ENCODE peak calls at places on chromosomes 5 and 9, in seven cellular contexts. One of them, this sample, is unnamed. For H3K4me1, the result is how much of the 10 kb centered on the place peaks cover.

GRCh38 chr5:174737335-174737734 is 13.0 kb downstream of the MSX2 start:
- DNase-seq in esophagus squamous epithelium: no peak
- DNase-seq in CD8-positive, alpha-beta T cell: no peak
- DNase-seq in SJSA1: no peak
- DNase-seq in IMR-90: peak
- DNase-seq in heart left ventricle: no peak
- DNase-seq in naive thymus-derived CD4-positive, alpha-beta T cell: no peak
- DNase-seq in this sample: no peak

GRCh38 chr5:76990899-76991475 is 38.1 kb downstream of the CRHBP start:
- DNase-seq in naive thymus-derived CD4-positive, alpha-beta T cell: no peak
- DNase-seq in esophagus squamous epithelium: no peak
- DNase-seq in CD8-positive, alpha-beta T cell: no peak
- DNase-seq in IMR-90: no peak
- DNase-seq in SJSA1: no peak
- DNase-seq in heart left ventricle: no peak
- DNase-seq in this sample: no peak

GRCh38 chr5:159825551-159826051 is 90.7 kb upstream of the ADRA1B start:
- DNase-seq in IMR-90: no peak
- DNase-seq in CD8-positive, alpha-beta T cell: no peak
- DNase-seq in esophagus squamous epithelium: no peak
- DNase-seq in naive thymus-derived CD4-positive, alpha-beta T cell: no peak
- DNase-seq in heart left ventricle: no peak
- DNase-seq in SJSA1: no peak
- DNase-seq in this sample: no peak

GRCh38 chr9:17783227-17783626 is 204.4 kb downstream of the SH3GL2 start:
- DNase-seq in heart left ventricle: no peak
- DNase-seq in SJSA1: no peak
- DNase-seq in CD8-positive, alpha-beta T cell: no peak
- DNase-seq in IMR-90: no peak
- DNase-seq in esophagus squamous epithelium: no peak
- DNase-seq in naive thymus-derived CD4-positive, alpha-beta T cell: no peak
- DNase-seq in this sample: no peak

GRCh38 chr5:57445715-57446037 is 36.9 kb downstream of the ACTBL2 start:
- DNase-seq in SJSA1: no peak
- DNase-seq in CD8-positive, alpha-beta T cell: no peak
- DNase-seq in heart left ventricle: no peak
- DNase-seq in IMR-90: peak
- DNase-seq in esophagus squamous epithelium: no peak
- DNase-seq in naive thymus-derived CD4-positive, alpha-beta T cell: no peak
- DNase-seq in this sample: no peak

GRCh38 chr5:160545832-160546231 is 124.2 kb downstream of the PTTG1 start:
- DNase-seq in heart left ventricle: no peak
- DNase-seq in CD8-positive, alpha-beta T cell: no peak
- DNase-seq in SJSA1: no peak
- DNase-seq in IMR-90: no peak
- DNase-seq in esophagus squamous epithelium: no peak
- DNase-seq in naive thymus-derived CD4-positive, alpha-beta T cell: no peak
- DNase-seq in this sample: no peak

GRCh38 chr9:136028760-136029470 is 66.2 kb downstream of the NACC2 start:
- DNase-seq in IMR-90: no peak
- DNase-seq in esophagus squamous epithelium: no peak
- DNase-seq in heart left ventricle: no peak
- DNase-seq in CD8-positive, alpha-beta T cell: no peak
- DNase-seq in naive thymus-derived CD4-positive, alpha-beta T cell: no peak
- DNase-seq in SJSA1: no peak
- DNase-seq in this sample: peak

GRCh38 chr5:57896596-57896995 is 414.0 kb upstream of the ACTBL2 start:
- DNase-seq in CD8-positive, alpha-beta T cell: no peak
- DNase-seq in SJSA1: no peak
- DNase-seq in naive thymus-derived CD4-positive, alpha-beta T cell: no peak
- DNase-seq in esophagus squamous epithelium: no peak
- DNase-seq in heart left ventricle: no peak
- DNase-seq in IMR-90: peak
- DNase-seq in this sample: no peak

GRCh38 chr5:180166168-180166567 is 42.8 kb downstream of the RASGEF1C start:
- DNase-seq in CD8-positive, alpha-beta T cell: no peak
- DNase-seq in heart left ventricle: no peak
- DNase-seq in IMR-90: no peak
- DNase-seq in esophagus squamous epithelium: no peak
- DNase-seq in naive thymus-derived CD4-positive, alpha-beta T cell: no peak
- DNase-seq in SJSA1: no peak
- DNase-seq in this sample: no peak

GRCh38 chr5:53490747-53491146 is 10.3 kb downstream of the FST start:
- DNase-seq in CD8-positive, alpha-beta T cell: no peak
- DNase-seq in esophagus squamous epithelium: no peak
- DNase-seq in SJSA1: peak
- DNase-seq in IMR-90: peak
- DNase-seq in heart left ventricle: no peak
- DNase-seq in naive thymus-derived CD4-positive, alpha-beta T cell: no peak
- DNase-seq in this sample: no peak

GRCh38 chr9:87803166-87803565 is 77.2 kb downstream of the CTSL start:
- DNase-seq in naive thymus-derived CD4-positive, alpha-beta T cell: no peak
- DNase-seq in heart left ventricle: no peak
- DNase-seq in CD8-positive, alpha-beta T cell: no peak
- DNase-seq in esophagus squamous epithelium: no peak
- DNase-seq in SJSA1: no peak
- DNase-seq in IMR-90: no peak
- DNase-seq in this sample: no peak

GRCh38 chr9:123620258-123620657 is 264.3 kb downstream of the CRB2 start:
- DNase-seq in SJSA1: no peak
- DNase-seq in CD8-positive, alpha-beta T cell: no peak
- DNase-seq in esophagus squamous epithelium: no peak
- DNase-seq in heart left ventricle: no peak
- DNase-seq in IMR-90: peak
- DNase-seq in naive thymus-derived CD4-positive, alpha-beta T cell: no peak
- DNase-seq in this sample: no peak

GRCh38 chr9:134725605-134725940 is 84.0 kb downstream of the COL5A1 start:
- DNase-seq in CD8-positive, alpha-beta T cell: no peak
- DNase-seq in SJSA1: peak
- DNase-seq in naive thymus-derived CD4-positive, alpha-beta T cell: no peak
- DNase-seq in heart left ventricle: no peak
- DNase-seq in esophagus squamous epithelium: no peak
- DNase-seq in IMR-90: peak
- DNase-seq in this sample: no peak

GRCh38 chr5:119420173-119420572 is 32.1 kb upstream of the HSD17B4 start:
- DNase-seq in SJSA1: no peak
- DNase-seq in esophagus squamous epithelium: no peak
- DNase-seq in IMR-90: no peak
- DNase-seq in CD8-positive, alpha-beta T cell: no peak
- DNase-seq in naive thymus-derived CD4-positive, alpha-beta T cell: no peak
- DNase-seq in heart left ventricle: no peak
- DNase-seq in this sample: peak

GRCh38 chr5:45205403-45205961 is 396.7 kb downstream of the MRPS30 start:
- DNase-seq in naive thymus-derived CD4-positive, alpha-beta T cell: no peak
- DNase-seq in CD8-positive, alpha-beta T cell: no peak
- DNase-seq in heart left ventricle: no peak
- DNase-seq in IMR-90: no peak
- DNase-seq in esophagus squamous epithelium: no peak
- DNase-seq in SJSA1: no peak
- DNase-seq in this sample: no peak

GRCh38 chr9:122145462-122145861 is 14.1 kb downstream of the NDUFA8 start:
- DNase-seq in naive thymus-derived CD4-positive, alpha-beta T cell: no peak
- DNase-seq in esophagus squamous epithelium: no peak
- DNase-seq in CD8-positive, alpha-beta T cell: no peak
- DNase-seq in IMR-90: no peak
- DNase-seq in SJSA1: no peak
- DNase-seq in heart left ventricle: no peak
- DNase-seq in this sample: no peak

GRCh38 chr9:116646661-116647514 is 40.2 kb upstream of the TRIM32 start:
- DNase-seq in CD8-positive, alpha-beta T cell: no peak
- DNase-seq in naive thymus-derived CD4-positive, alpha-beta T cell: no peak
- DNase-seq in heart left ventricle: no peak
- DNase-seq in esophagus squamous epithelium: no peak
- DNase-seq in SJSA1: peak
- DNase-seq in IMR-90: peak
- DNase-seq in this sample: no peak

GRCh38 chr5:175202461-175203065 is 241.4 kb downstream of the DRD1 start:
- DNase-seq in CD8-positive, alpha-beta T cell: no peak
- DNase-seq in heart left ventricle: no peak
- DNase-seq in IMR-90: peak
- DNase-seq in naive thymus-derived CD4-positive, alpha-beta T cell: no peak
- DNase-seq in esophagus squamous epithelium: no peak
- DNase-seq in SJSA1: peak
- DNase-seq in this sample: no peak

GRCh38 chr5:141529002-141529401 is 40.1 kb downstream of the PCDHGC5 start:
- DNase-seq in IMR-90: peak
- DNase-seq in SJSA1: no peak
- DNase-seq in esophagus squamous epithelium: no peak
- DNase-seq in heart left ventricle: no peak
- DNase-seq in CD8-positive, alpha-beta T cell: no peak
- DNase-seq in naive thymus-derived CD4-positive, alpha-beta T cell: no peak
- DNase-seq in this sample: no peak

DNA sequence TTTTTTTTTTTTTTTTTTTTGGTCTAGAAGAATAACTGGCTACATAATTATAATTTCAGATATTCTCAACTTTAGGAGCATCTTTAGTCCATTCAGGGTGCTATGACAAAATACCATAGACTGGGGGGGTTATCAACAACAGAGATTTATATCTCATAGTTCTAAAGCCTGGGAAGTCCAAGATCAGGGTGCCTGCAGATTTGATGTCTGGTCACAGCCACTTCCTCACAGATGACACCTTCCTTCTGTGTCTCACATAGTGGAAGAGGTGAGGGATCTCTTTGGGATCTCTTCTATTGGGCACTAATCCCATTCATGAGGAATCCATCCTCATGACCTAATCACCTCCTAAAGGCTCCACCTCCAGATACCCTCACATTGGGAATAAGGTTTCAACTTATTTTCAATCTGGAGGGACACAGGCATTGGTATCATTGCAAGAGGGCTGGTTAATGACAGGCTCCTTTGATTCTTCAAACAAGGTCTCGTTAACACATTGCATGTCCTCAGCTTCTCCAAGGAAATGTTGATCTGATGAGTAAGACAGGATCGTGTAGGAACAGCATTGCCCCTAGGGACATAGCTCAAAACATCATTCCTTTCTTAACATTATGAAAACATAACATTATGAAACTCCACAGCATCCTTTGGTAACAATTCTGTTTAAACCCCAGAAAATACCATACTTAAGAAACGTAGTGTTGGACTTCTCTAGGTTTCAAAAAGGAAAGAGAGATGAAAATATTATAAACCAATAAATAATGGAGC is 372.4 kb downstream of the SEMA5A start:
- DNase-seq in esophagus squamous epithelium: no peak
- DNase-seq in CD8-positive, alpha-beta T cell: no peak
- DNase-seq in SJSA1: no peak
- DNase-seq in IMR-90: peak
- DNase-seq in naive thymus-derived CD4-positive, alpha-beta T cell: no peak
- DNase-seq in heart left ventricle: no peak
- DNase-seq in this sample: no peak
- H3K4me3 ChIP-seq in esophagus squamous epithelium: no peak
- H3K4me3 ChIP-seq in CD8-positive, alpha-beta T cell: no peak
- H3K4me3 ChIP-seq in SJSA1: no peak
- H3K4me3 ChIP-seq in IMR-90: no peak
- H3K4me3 ChIP-seq in naive thymus-derived CD4-positive, alpha-beta T cell: no peak
- H3K4me3 ChIP-seq in heart left ventricle: no peak
- H3K4me3 ChIP-seq in this sample: no peak

GRCh38 chr9:77811832-77812231 is 163.7 kb upstream of the GNA14 start:
- DNase-seq in CD8-positive, alpha-beta T cell: no peak
- DNase-seq in naive thymus-derived CD4-positive, alpha-beta T cell: no peak
- DNase-seq in esophagus squamous epithelium: no peak
- DNase-seq in heart left ventricle: no peak
- DNase-seq in IMR-90: no peak
- DNase-seq in SJSA1: no peak
- DNase-seq in this sample: no peak
- H3K4me1 ChIP-seq in CD8-positive, alpha-beta T cell: under half
- H3K4me1 ChIP-seq in naive thymus-derived CD4-positive, alpha-beta T cell: under half
- H3K4me1 ChIP-seq in esophagus squamous epithelium: under half
- H3K4me1 ChIP-seq in heart left ventricle: under half
- H3K4me1 ChIP-seq in IMR-90: under half
- H3K4me1 ChIP-seq in SJSA1: under half
- H3K4me1 ChIP-seq in this sample: under half

DNA sequence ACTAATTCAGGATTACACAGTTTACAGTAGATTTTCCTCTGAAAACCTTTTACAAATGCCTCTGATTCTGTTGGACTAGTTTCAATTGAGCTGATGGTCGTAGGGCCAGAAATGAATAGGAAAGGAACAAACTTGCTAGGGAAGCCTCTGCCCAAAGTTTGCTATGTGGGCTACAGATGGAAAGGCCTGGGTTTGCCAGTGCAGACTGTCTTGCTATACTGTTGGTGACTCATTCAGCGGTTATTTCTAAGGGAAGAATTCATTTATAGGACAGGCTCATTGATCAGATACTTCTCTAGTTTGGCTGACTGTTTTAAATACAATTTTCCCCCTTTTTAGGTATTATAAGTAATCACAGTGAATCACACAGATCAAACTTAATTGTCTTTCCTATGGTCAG is 6.9 kb upstream of the ASPN start:
- DNase-seq in SJSA1: no peak
- DNase-seq in heart left ventricle: no peak
- DNase-seq in naive thymus-derived CD4-positive, alpha-beta T cell: no peak
- DNase-seq in esophagus squamous epithelium: no peak
- DNase-seq in IMR-90: peak
- DNase-seq in CD8-positive, alpha-beta T cell: no peak
- DNase-seq in this sample: no peak
- H3K4me3 ChIP-seq in SJSA1: no peak
- H3K4me3 ChIP-seq in heart left ventricle: no peak
- H3K4me3 ChIP-seq in naive thymus-derived CD4-positive, alpha-beta T cell: no peak
- H3K4me3 ChIP-seq in esophagus squamous epithelium: no peak
- H3K4me3 ChIP-seq in IMR-90: no peak
- H3K4me3 ChIP-seq in CD8-positive, alpha-beta T cell: no peak
- H3K4me3 ChIP-seq in this sample: no peak

GRCh38 chr9:106421772-106422171 is 441.2 kb upstream of the ZNF462 start:
- DNase-seq in CD8-positive, alpha-beta T cell: no peak
- DNase-seq in esophagus squamous epithelium: no peak
- DNase-seq in SJSA1: peak
- DNase-seq in heart left ventricle: no peak
- DNase-seq in naive thymus-derived CD4-positive, alpha-beta T cell: no peak
- DNase-seq in IMR-90: no peak
- DNase-seq in this sample: no peak

GRCh38 chr9:106417685-106418084 is 445.3 kb upstream of the ZNF462 start:
- DNase-seq in esophagus squamous epithelium: no peak
- DNase-seq in SJSA1: no peak
- DNase-seq in IMR-90: no peak
- DNase-seq in heart left ventricle: no peak
- DNase-seq in CD8-positive, alpha-beta T cell: no peak
- DNase-seq in naive thymus-derived CD4-positive, alpha-beta T cell: no peak
- DNase-seq in this sample: no peak

GRCh38 chr9:106419737-106420136 is 443.2 kb upstream of the ZNF462 start:
- DNase-seq in naive thymus-derived CD4-positive, alpha-beta T cell: no peak
- DNase-seq in IMR-90: no peak
- DNase-seq in CD8-positive, alpha-beta T cell: no peak
- DNase-seq in esophagus squamous epithelium: no peak
- DNase-seq in SJSA1: peak
- DNase-seq in heart left ventricle: no peak
- DNase-seq in this sample: no peak

GRCh38 chr9:106423575-106423974 is 439.4 kb upstream of the ZNF462 start:
- DNase-seq in SJSA1: no peak
- DNase-seq in CD8-positive, alpha-beta T cell: no peak
- DNase-seq in IMR-90: no peak
- DNase-seq in heart left ventricle: no peak
- DNase-seq in naive thymus-derived CD4-positive, alpha-beta T cell: no peak
- DNase-seq in esophagus squamous epithelium: no peak
- DNase-seq in this sample: no peak

DNA sequence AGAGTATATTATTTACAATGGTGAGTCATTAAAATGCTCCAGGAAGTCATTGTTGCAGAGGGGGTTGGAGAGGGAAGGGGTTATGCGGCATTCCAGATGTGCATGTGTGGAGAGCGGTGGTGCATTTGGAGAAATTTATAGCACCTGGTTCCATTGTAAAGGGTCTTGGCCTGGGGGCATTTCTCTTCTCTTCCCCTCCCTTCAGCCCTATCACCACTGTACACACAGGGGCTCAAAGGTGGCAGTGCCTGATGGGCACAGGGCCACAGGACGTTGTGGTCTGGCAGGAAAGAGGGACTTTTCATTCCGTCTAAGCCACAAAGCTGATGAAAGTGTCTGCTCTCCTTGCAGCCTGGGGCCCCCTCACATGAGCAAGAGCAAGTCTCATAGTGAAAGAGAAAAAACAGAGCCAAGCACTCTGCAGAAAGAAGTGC is 442.4 kb upstream of the ZNF462 start:
- DNase-seq in IMR-90: no peak
- DNase-seq in CD8-positive, alpha-beta T cell: no peak
- DNase-seq in naive thymus-derived CD4-positive, alpha-beta T cell: no peak
- DNase-seq in esophagus squamous epithelium: no peak
- DNase-seq in SJSA1: peak
- DNase-seq in heart left ventricle: no peak
- DNase-seq in this sample: no peak
- H3K4me1 ChIP-seq in IMR-90: under half
- H3K4me1 ChIP-seq in CD8-positive, alpha-beta T cell: under half
- H3K4me1 ChIP-seq in naive thymus-derived CD4-positive, alpha-beta T cell: under half
- H3K4me1 ChIP-seq in esophagus squamous epithelium: under half
- H3K4me1 ChIP-seq in SJSA1: under half
- H3K4me1 ChIP-seq in heart left ventricle: under half
- H3K4me1 ChIP-seq in this sample: under half